ENCODE peak calls at places on chromosomes 13 and 19, in six cellular contexts. N, J, S, L, E and V are unnamed samples.

GRCh38 chr13:30713133-30713532 is 22.2 kb upstream of the ALOX5AP start:
- DNase-seq in N (no peak), J (no peak), S (no peak), L (no peak), E (no peak), V (no peak)

GRCh38 chr13:48891586-48891985 is 84.1 kb upstream of the FNDC3A start:
- DNase-seq in N (peak), J (no peak), S (no peak), L (no peak), E (no peak), V (no peak)

GRCh38 chr19:11410682-11411081 is 8.4 kb downstream of the RGL3 start:
- DNase-seq in N (no peak), J (no peak), S (no peak), L (no peak), E (no peak), V (no peak)

GRCh38 chr13:45361596-45362206 is 20.7 kb upstream of the TPT1 start:
- DNase-seq in N (no peak), J (no peak), S (no peak), L (no peak), E (no peak), V (no peak)

GRCh38 chr13:96730676-96731075 is 263.6 kb downstream of the OXGR1 start:
- DNase-seq in N (no peak), J (no peak), S (no peak), L (no peak), E (no peak), V (no peak)

GRCh38 chr13:100399455-100399854 is 189.1 kb downstream of the GGACT start:
- DNase-seq in N (no peak), J (no peak), S (peak), L (no peak), E (no peak), V (no peak)

GRCh38 chr13:85864963-85865530 is 65.8 kb upstream of the SLITRK6 start:
- DNase-seq in N (no peak), J (no peak), S (no peak), L (no peak), E (no peak), V (no peak)

GRCh38 chr19:8506402-8506957 is 4.0 kb upstream of the PRAM1 start:
- DNase-seq in N (no peak), J (no peak), S (no peak), L (no peak), E (no peak), V (no peak)

GRCh38 chr19:33427801-33428626 is 54.5 kb downstream of the CEBPG start:
- DNase-seq in N (no peak), J (no peak), S (no peak), L (no peak), E (no peak), V (no peak)

GRCh38 chr13:106450991-106451390 is 84.5 kb downstream of the EFNB2 start:
- DNase-seq in N (peak), J (no peak), S (no peak), L (no peak), E (no peak), V (no peak)

GRCh38 chr19:32174386-32175113 is 170.9 kb upstream of the ZNF507 start:
- DNase-seq in N (peak), J (no peak), S (no peak), L (no peak), E (no peak), V (no peak)

GRCh38 chr13:102945324-102945815 is 99.5 kb downstream of the ERCC5 start:
- DNase-seq in N (no peak), J (no peak), S (no peak), L (no peak), E (no peak), V (no peak)

GRCh38 chr13:98299954-98300350 is 122.9 kb upstream of the RNF113B start:
- DNase-seq in N (no peak), J (no peak), S (no peak), L (no peak), E (no peak), V (no peak)

GRCh38 chr13:23771966-23772365 is 117.2 kb downstream of the MIPEP start:
- DNase-seq in N (no peak), J (no peak), S (no peak), L (no peak), E (no peak), V (no peak)

GRCh38 chr19:41753159-41753558 is 2.2 kb upstream of the CEACAM6 start:
- DNase-seq in N (no peak), J (peak), S (no peak), L (no peak), E (peak), V (no peak)

GRCh38 chr13:99734013-99734693 is 232.9 kb downstream of the TM9SF2 start:
- DNase-seq in N (no peak), J (no peak), S (no peak), L (no peak), E (no peak), V (no peak)

GRCh38 chr13:43057653-43058317 is 34.4 kb downstream of the DNAJC15 start:
- DNase-seq in N (no peak), J (no peak), S (peak), L (no peak), E (no peak), V (no peak)

GRCh38 chr19:8204961-8205360 is 4.2 kb upstream of the CERS4 start:
- DNase-seq in N (no peak), J (no peak), S (no peak), L (no peak), E (no peak), V (no peak)

GRCh38 chr19:35213678-35214632 is 14.6 kb downstream of the FAM187B start:
- DNase-seq in N (no peak), J (peak), S (peak), L (no peak), E (peak), V (no peak)

GRCh38 chr13:25678398-25678797 is 306.6 kb downstream of the ATP8A2 start:
- DNase-seq in N (peak), J (no peak), S (peak), L (no peak), E (no peak), V (no peak)

GRCh38 chr13:103351035-103351828 is 285.0 kb upstream of the SLC10A2 start:
- DNase-seq in N (no peak), J (no peak), S (no peak), L (no peak), E (no peak), V (no peak)

GRCh38 chr13:36885901-36886300 is 34.1 kb downstream of the SMAD9 start:
- DNase-seq in N (no peak), J (no peak), S (no peak), L (no peak), E (no peak), V (no peak)

GRCh38 chr13:41122838-41123237 is 9.8 kb downstream of the KBTBD6 start:
- DNase-seq in N (no peak), J (no peak), S (no peak), L (no peak), E (no peak), V (no peak)

GRCh38 chr19:3338541-3339181 is 27.7 kb upstream of the NFIC start:
- DNase-seq in N (no peak), J (no peak), S (peak), L (no peak), E (peak), V (no peak)

GRCh38 chr13:50589651-50590054 is 253.8 kb downstream of the DLEU7 start:
- DNase-seq in N (no peak), J (no peak), S (no peak), L (no peak), E (no peak), V (no peak)

GRCh38 chr13:27065582-27065981 is 106.0 kb downstream of the USP12 start:
- DNase-seq in N (no peak), J (no peak), S (no peak), L (no peak), E (no peak), V (no peak)

GRCh38 chr19:13841339-13842293 is 35.3 kb upstream of the NANOS3 start:
- DNase-seq in N (no peak), J (no peak), S (no peak), L (no peak), E (peak), V (no peak)

GRCh38 chr19:54335979-54336892 is 2.7 kb downstream of the LILRA4 start:
- DNase-seq in N (no peak), J (peak), S (no peak), L (no peak), E (no peak), V (no peak)

GRCh38 chr19:44796701-44797115 is 12.2 kb upstream of the BCAM start:
- DNase-seq in N (no peak), J (no peak), S (no peak), L (no peak), E (no peak), V (no peak)

GRCh38 chr13:110109140-110109783 is 197.7 kb downstream of the COL4A1 start:
- DNase-seq in N (no peak), J (no peak), S (no peak), L (no peak), E (no peak), V (no peak)

GRCh38 chr19:49677901-49678674 is 1.0 kb downstream of the PRMT1 start:
- DNase-seq in N (peak), J (peak), S (peak), L (no peak), E (peak), V (peak)

GRCh38 chr13:78030351-78030750 is 111.7 kb upstream of the EDNRB start:
- DNase-seq in N (no peak), J (no peak), S (no peak), L (no peak), E (no peak), V (no peak)

GRCh38 chr13:111339366-111340143 is 19.1 kb downstream of the TEX29 start:
- DNase-seq in N (peak), J (no peak), S (no peak), L (no peak), E (no peak), V (no peak)

GRCh38 chr19:1270168-1270853 is 1.2 kb downstream of the CIRBP start:
- DNase-seq in N (no peak), J (no peak), S (no peak), L (no peak), E (no peak), V (no peak)

GRCh38 chr19:54905908-54906511 is at the start of gene NCR1:
- DNase-seq in N (no peak), J (no peak), S (no peak), L (no peak), E (no peak), V (no peak)

GRCh38 chr19:30799854-30800755 is 427.9 kb downstream of the ZNF536 start:
- DNase-seq in N (peak), J (peak), S (peak), L (no peak), E (peak), V (peak)

GRCh38 chr13:40187324-40187795 is 479.1 kb downstream of the FOXO1 start:
- DNase-seq in N (no peak), J (no peak), S (no peak), L (no peak), E (peak), V (no peak)

GRCh38 chr19:56720281-56720680 is 48.7 kb upstream of the ZNF835 start:
- DNase-seq in N (no peak), J (no peak), S (no peak), L (peak), E (no peak), V (peak)